ENCODE peak calls at places on chromosome 1, in eight cellular contexts. R is neural progenitor cell; T is AG04450; B is AG08395; G is ureter; S is NCI-H774; A is stimulated activated CD8-positive, alpha-beta memory T cell treated with anti-CD3 and anti-CD28 coated beads, Interleukin-12 subunit alpha, Interleukin-12 subunit beta, amount 100 ng/mL, for 1 hour; X is MG63. H is an unnamed sample.

GRCh38 chr1:9866836-9867235 is 43.1 kb upstream of the CLSTN1 start:
- DNase-seq in R (no peak), S (no peak), G (no peak), T (no peak), B (no peak), X (no peak), A (no peak), H (no peak)

GRCh38 chr1:45864124-45864721 is 60.8 kb downstream of the MAST2 start:
- DNase-seq in T (no peak), R (no peak), B (peak), A (no peak), G (no peak), S (no peak), X (no peak), H (no peak)

GRCh38 chr1:14524816-14525215 is 73.7 kb upstream of the KAZN start:
- DNase-seq in X (no peak), B (no peak), S (no peak), A (no peak), G (no peak), R (no peak), T (no peak), H (no peak)

GRCh38 chr1:67889940-67890567 is 56.8 kb upstream of the GNG12 start:
- DNase-seq in R (no peak), B (peak), X (peak), T (peak), G (no peak), S (no peak), A (no peak), H (peak)

GRCh38 chr1:40187399-40187798 is 26.2 kb downstream of the RLF start:
- DNase-seq in B (no peak), G (no peak), X (no peak), R (no peak), S (no peak), A (no peak), T (no peak), H (no peak)

GRCh38 chr1:156136970-156137483 is 16.4 kb upstream of the SEMA4A start:
- DNase-seq in X (no peak), T (no peak), R (no peak), B (no peak), A (no peak), G (no peak), S (no peak), H (no peak)

GRCh38 chr1:228471762-228472398 is 15.3 kb upstream of the RNF187 start:
- DNase-seq in A (no peak), R (peak), T (no peak), X (no peak), S (no peak), G (no peak), B (peak), H (peak)

GRCh38 chr1:78051005-78051404 is 5.2 kb downstream of the GIPC2 start:
- DNase-seq in A (no peak), R (no peak), X (no peak), B (no peak), T (no peak), G (no peak), S (no peak), H (no peak)

GRCh38 chr1:59013276-59013927 is 229.6 kb upstream of the JUN start:
- DNase-seq in X (peak), A (no peak), G (peak), S (no peak), B (peak), R (peak), T (no peak), H (no peak)

GRCh38 chr1:157119448-157119847 is 18.7 kb downstream of the ETV3 start:
- DNase-seq in G (no peak), A (no peak), R (no peak), B (no peak), T (no peak), S (no peak), X (no peak), H (no peak)

GRCh38 chr1:65083263-65083896 is 64.6 kb upstream of the AK4 start:
- DNase-seq in S (no peak), T (no peak), A (no peak), B (no peak), G (no peak), X (peak), R (no peak), H (peak)

GRCh38 chr1:217281332-217281731 is 349.6 kb downstream of the GPATCH2 start:
- DNase-seq in X (no peak), T (no peak), S (no peak), B (no peak), R (no peak), A (no peak), G (no peak), H (no peak)

GRCh38 chr1:113140588-113141446 is 67.8 kb downstream of the LRIG2 start:
- DNase-seq in G (peak), A (peak), S (peak), T (peak), R (peak), B (peak), X (peak), H (peak)

GRCh38 chr1:184049291-184049690 is 2.2 kb upstream of the TSEN15 start:
- DNase-seq in S (no peak), R (no peak), X (no peak), T (no peak), B (no peak), A (no peak), G (no peak), H (no peak)

GRCh38 chr1:179953974-179954493 is 576 bp upstream of the CEP350 start:
- DNase-seq in T (peak), G (no peak), B (peak), R (peak), S (no peak), A (peak), X (peak), H (peak)

GRCh38 chr1:202029171-202029665 is 18.8 kb downstream of the ELF3 start:
- DNase-seq in T (peak), B (peak), S (peak), X (no peak), R (no peak), G (no peak), A (no peak), H (peak)

GRCh38 chr1:23069149-23069548 is 49.9 kb downstream of the KDM1A start:
- DNase-seq in S (no peak), B (no peak), R (no peak), T (no peak), A (no peak), X (no peak), G (no peak), H (no peak)

GRCh38 chr1:78911956-78912880 is 94.3 kb downstream of the ADGRL4 start:
- DNase-seq in T (no peak), R (no peak), X (no peak), B (no peak), S (no peak), G (no peak), A (no peak), H (no peak)

GRCh38 chr1:66489146-66489545 is 44.8 kb upstream of the SGIP1 start:
- DNase-seq in R (no peak), G (no peak), T (no peak), B (peak), X (no peak), A (no peak), S (no peak), H (peak)

GRCh38 chr1:234114648-234115307 is 210.3 kb downstream of the SLC35F3 start:
- DNase-seq in A (peak), B (peak), S (peak), X (peak), R (peak), T (peak), G (no peak), H (peak)

GRCh38 chr1:224435999-224436398 is 1.4 kb upstream of the WDR26 start:
- DNase-seq in R (no peak), G (no peak), T (no peak), X (no peak), B (no peak), S (no peak), A (no peak), H (no peak)

GRCh38 chr1:33094971-33095604 is 14.1 kb downstream of the AZIN2 start:
- DNase-seq in T (peak), A (no peak), R (peak), X (peak), G (peak), B (peak), S (peak), H (peak)

H was measured in OCI-M1.